ENCODE peak calls at places on chromosomes 3 and 15, in four cellular contexts. A is HepG2, B is GM12878, W is A549. E is an unnamed sample.

GRCh38 chr3:107392549-107393165 is 15.4 kb downstream of the CCDC54 start:
- DNase-seq in A (no peak), B (no peak), W (no peak), E (no peak)

GRCh38 chr15:67025719-67026118 is 39.7 kb upstream of the SMAD3 start:
- DNase-seq in W (peak; percentile 34), B (no peak), A (no peak), E (peak; percentile 64)

GRCh38 chr3:108879915-108880314 is 57.3 kb downstream of the TRAT1 start:
- DNase-seq in B (no peak), W (no peak), A (peak; percentile 19), E (no peak)

GRCh38 chr3:156553705-156554356 is 1.1 kb downstream of the SSR3 start:
- DNase-seq in B (no peak), W (no peak), A (peak; percentile 60), E (peak; percentile 13)

GRCh38 chr15:43877371-43877770 is 50.6 kb downstream of the WDR76 start:
- DNase-seq in B (no peak), A (peak; percentile 27), W (no peak), E (no peak)

GRCh38 chr3:59559721-59560514 is 510.1 kb upstream of the CFAP20DC start:
- DNase-seq in A (no peak), B (no peak), W (peak; percentile 45), E (no peak)

GRCh38 chr3:4071481-4072184 is 231.5 kb upstream of the SETMAR start:
- DNase-seq in B (no peak), W (no peak), A (no peak), E (no peak)

GRCh38 chr3:54349231-54349647 is 226.9 kb downstream of the CACNA2D3 start:
- DNase-seq in B (no peak), A (no peak), W (no peak), E (peak; percentile 23)

GRCh38 chr3:118488751-118489150 is 545.9 kb downstream of the IGSF11 start:
- DNase-seq in A (no peak), B (no peak), W (no peak), E (no peak)

GRCh38 chr3:63739474-63739873 is 79.6 kb upstream of the C3orf49 start:
- DNase-seq in A (no peak), B (no peak), W (no peak), E (no peak)

GRCh38 chr15:44193651-44194396 is 1.2 kb downstream of the FRMD5 start:
- DNase-seq in W (peak; percentile 8), B (no peak), A (no peak), E (peak; percentile 47)

GRCh38 chr15:48584090-48584831 is 61.2 kb downstream of the FBN1 start:
- DNase-seq in A (no peak), W (no peak), B (no peak), E (no peak)

GRCh38 chr15:77869021-77869895 is 208.3 kb downstream of the TBC1D2B start:
- DNase-seq in B (no peak), A (no peak), W (no peak), E (no peak)

GRCh38 chr3:188338081-188338480 is 184.1 kb downstream of the LPP start:
- DNase-seq in A (no peak), B (no peak), W (no peak), E (no peak)

GRCh38 chr3:58008140-58009025 is at the start of gene FLNB:
- DNase-seq in B (no peak), A (peak; percentile 45), W (peak; percentile 65), E (peak; percentile 99)

GRCh38 chr3:53700441-53700840 is 145.8 kb downstream of the CHDH start:
- DNase-seq in B (no peak), A (no peak), W (no peak), E (no peak)

GRCh38 chr15:66955871-66956585 is 109.4 kb upstream of the SMAD3 start:
- DNase-seq in W (peak; percentile 49), B (no peak), A (no peak), E (no peak)

GRCh38 chr3:123401836-123402530 is 46.9 kb downstream of the ADCY5 start:
- DNase-seq in W (no peak), A (no peak), B (no peak), E (no peak)

GRCh38 chr15:101500865-101501551 is 11.5 kb upstream of the PCSK6 start:
- DNase-seq in B (no peak), W (no peak), A (no peak), E (no peak)
- TF ChIP-seq PBX3 in B (no peak), W (no peak), A (no peak), E (no peak)

DNA sequence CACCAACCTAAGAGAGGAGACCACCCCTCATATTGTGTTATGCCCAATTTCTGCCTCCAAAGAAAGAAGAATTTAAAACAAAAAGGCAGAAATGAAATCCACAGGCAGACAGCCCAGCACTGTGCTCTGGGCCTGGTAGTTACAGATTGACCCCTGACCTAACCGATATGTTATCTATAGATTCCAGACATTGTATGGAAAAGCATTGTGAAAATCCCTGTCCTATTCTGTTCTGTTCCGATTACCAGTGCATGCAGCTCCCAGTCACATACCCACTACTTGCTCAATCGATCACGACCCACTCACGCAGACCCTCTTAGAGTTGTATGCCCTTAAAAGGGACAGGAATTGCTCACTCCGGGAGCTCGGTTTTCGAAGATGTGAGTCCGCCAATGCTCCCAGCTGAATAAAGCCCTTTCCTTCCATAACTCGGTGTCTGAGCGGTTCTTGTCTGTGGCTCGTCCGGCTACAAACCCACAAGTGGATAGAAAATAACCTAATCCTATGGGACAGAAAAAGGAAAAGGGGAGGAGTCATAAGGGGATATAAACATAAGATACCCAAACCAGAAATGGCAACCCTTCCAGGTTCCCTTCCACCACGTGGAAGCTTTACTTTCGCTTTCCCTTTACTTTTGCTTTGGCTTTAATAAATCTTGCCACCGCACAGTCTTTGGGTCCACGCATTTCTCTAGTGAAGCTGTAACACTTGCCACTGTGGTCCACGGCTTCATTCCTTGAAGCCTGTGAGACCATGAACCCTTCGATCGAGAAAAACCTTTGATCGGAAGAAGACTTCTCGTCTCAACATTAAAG is 1.7 kb upstream of the CFAP91 start:
- DNase-seq in B (no peak), A (no peak), W (no peak), E (no peak)
- TF ChIP-seq PBX3 in B (no peak), A (no peak), W (no peak), E (no peak)

DNA sequence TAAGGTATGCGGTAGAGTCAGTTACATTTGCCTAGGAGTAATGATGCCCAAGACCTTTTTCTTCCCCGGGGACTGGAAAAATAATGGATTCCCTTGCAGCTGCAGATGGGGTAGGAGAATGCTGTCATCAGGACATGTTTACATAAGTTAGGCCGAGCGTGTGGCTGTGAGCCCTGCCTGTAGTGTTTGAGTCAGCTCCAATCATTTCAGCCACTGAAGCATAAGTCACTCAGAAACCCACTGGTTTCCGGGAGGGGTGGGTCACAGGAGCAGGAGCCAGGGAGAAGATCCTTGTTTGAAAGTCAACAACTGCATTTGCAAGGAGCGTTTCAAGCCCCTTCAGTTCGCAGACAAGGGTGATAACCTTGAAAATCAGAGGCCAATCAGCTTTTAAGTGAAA is 562.3 kb downstream of the MCTP2 start:
- DNase-seq in A (no peak), W (no peak), B (no peak), E (no peak)
- TF ChIP-seq PBX3 in A (no peak), W (no peak), B (no peak), E (no peak)

DNA sequence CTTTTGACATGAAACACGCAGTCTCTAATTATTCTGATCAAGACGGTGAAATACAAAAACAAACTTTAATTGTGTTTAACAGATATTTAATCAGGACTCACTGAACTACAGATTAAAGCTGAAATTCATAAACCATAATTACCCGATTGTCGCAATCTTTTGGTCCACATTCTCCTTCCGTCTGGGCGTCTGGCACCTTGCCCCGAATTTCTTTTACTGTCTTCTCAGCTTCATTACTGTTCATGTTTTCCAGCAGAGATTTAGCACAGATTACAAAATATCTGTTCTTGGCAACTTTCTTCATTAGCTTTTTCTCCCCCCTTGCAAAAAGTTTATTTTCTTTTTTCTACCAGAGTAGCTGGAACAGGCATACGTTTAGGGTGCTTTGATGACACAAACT is 271.4 kb downstream of the TIGIT start:
- DNase-seq in W (no peak), B (no peak), A (no peak), E (no peak)
- TF ChIP-seq PBX3 in W (no peak), B (no peak), A (no peak), E (no peak)

GRCh38 chr3:99637041-99637380 is 1.4 kb upstream of the COL8A1 start:
- DNase-seq in B (no peak), A (no peak), W (no peak), E (no peak)
- TF ChIP-seq PBX3 in B (no peak), A (no peak), W (no peak), E (no peak)

GRCh38 chr3:117252651-117253050 is 543.1 kb downstream of the TUSC7 start:
- DNase-seq in W (no peak), B (no peak), A (no peak), E (no peak)

GRCh38 chr3:117248149-117248548 is 538.6 kb downstream of the TUSC7 start:
- DNase-seq in B (no peak), A (no peak), W (no peak), E (peak; percentile 3)

GRCh38 chr3:117254990-117255389 is 545.4 kb downstream of the TUSC7 start:
- DNase-seq in W (no peak), A (no peak), B (no peak), E (no peak)

GRCh38 chr3:117255736-117256135 is 546.2 kb downstream of the TUSC7 start:
- DNase-seq in B (no peak), A (no peak), W (no peak), E (no peak)

GRCh38 chr3:117252208-117252607 is 542.6 kb downstream of the TUSC7 start:
- DNase-seq in A (no peak), B (no peak), W (peak; percentile 29), E (no peak)
- TF ChIP-seq PBX3 in A (no peak), B (no peak), W (no peak), E (no peak)

GRCh38 chr3:182983811-182984210 is 3.5 kb upstream of the DCUN1D1 start:
- DNase-seq in W (no peak), B (no peak), A (no peak), E (no peak)
- TF ChIP-seq PBX3 in W (no peak), B (no peak), A (no peak), E (no peak)

GRCh38 chr15:72116680-72117447 is 1.1 kb downstream of the MYO9A start:
- DNase-seq in A (no peak), B (no peak), W (peak; percentile 28), E (no peak)
- TF ChIP-seq PBX3 in A (no peak), B (no peak), W (no peak), E (no peak)

GRCh38 chr3:117404756-117405155 is 695.2 kb downstream of the TUSC7 start:
- DNase-seq in B (no peak), W (no peak), A (no peak), E (no peak)
- TF ChIP-seq PBX3 in B (no peak), W (no peak), A (no peak), E (no peak)

GRCh38 chr15:85752591-85752990 is 42.1 kb downstream of the KLHL25 start:
- DNase-seq in B (no peak), A (no peak), W (no peak), E (no peak)
- TF ChIP-seq PBX3 in B (no peak), A (no peak), W (no peak), E (no peak)